ENCODE peak calls at places on chromosome 13, in six cellular contexts. One of them, this sample, is unnamed.

GRCh38 chr13:96672016-96672415 is 322.3 kb downstream of the OXGR1 start:
- DNase-seq in AML-193: no peak
- DNase-seq in substantia nigra: no peak
- DNase-seq in PC-9: no peak
- DNase-seq in HFF-Myc: no peak
- DNase-seq in T-helper 9 cell: no peak
- DNase-seq in this sample: no peak

GRCh38 chr13:75263741-75264407 is 218.1 kb downstream of the TBC1D4 start:
- DNase-seq in AML-193: no peak
- DNase-seq in substantia nigra: no peak
- DNase-seq in PC-9: no peak
- DNase-seq in HFF-Myc: peak; percentile 19
- DNase-seq in T-helper 9 cell: no peak
- DNase-seq in this sample: no peak

GRCh38 chr13:73334459-73334858 is 275.7 kb downstream of the KLF5 start:
- DNase-seq in AML-193: no peak
- DNase-seq in substantia nigra: no peak
- DNase-seq in PC-9: peak; percentile 69
- DNase-seq in HFF-Myc: no peak
- DNase-seq in T-helper 9 cell: no peak
- DNase-seq in this sample: no peak

GRCh38 chr13:85194482-85194881 is 604.7 kb downstream of the SLITRK6 start:
- DNase-seq in AML-193: no peak
- DNase-seq in substantia nigra: no peak
- DNase-seq in PC-9: no peak
- DNase-seq in HFF-Myc: no peak
- DNase-seq in T-helper 9 cell: no peak
- DNase-seq in this sample: no peak

GRCh38 chr13:59746291-59746962 is 417.3 kb downstream of the DIAPH3 start:
- DNase-seq in AML-193: no peak
- DNase-seq in substantia nigra: no peak
- DNase-seq in PC-9: no peak
- DNase-seq in HFF-Myc: no peak
- DNase-seq in T-helper 9 cell: no peak
- DNase-seq in this sample: no peak

GRCh38 chr13:50485979-50486935 is 357.2 kb downstream of the DLEU7 start:
- DNase-seq in AML-193: no peak
- DNase-seq in substantia nigra: no peak
- DNase-seq in PC-9: no peak
- DNase-seq in HFF-Myc: peak; percentile 4
- DNase-seq in T-helper 9 cell: no peak
- DNase-seq in this sample: no peak

GRCh38 chr13:99071666-99072065 is 93.8 kb upstream of the DOCK9 start:
- DNase-seq in AML-193: no peak
- DNase-seq in substantia nigra: no peak
- DNase-seq in PC-9: no peak
- DNase-seq in HFF-Myc: no peak
- DNase-seq in T-helper 9 cell: no peak
- DNase-seq in this sample: no peak

GRCh38 chr13:101649490-101650126 is 197.1 kb downstream of the ITGBL1 start:
- DNase-seq in AML-193: peak; percentile 88
- DNase-seq in substantia nigra: no peak
- DNase-seq in PC-9: peak; percentile 95
- DNase-seq in HFF-Myc: no peak
- DNase-seq in T-helper 9 cell: no peak
- DNase-seq in this sample: no peak

GRCh38 chr13:114012141-114012540 is 38.3 kb upstream of the C13orf46 start:
- DNase-seq in AML-193: no peak
- DNase-seq in substantia nigra: no peak
- DNase-seq in PC-9: no peak
- DNase-seq in HFF-Myc: no peak
- DNase-seq in T-helper 9 cell: no peak
- DNase-seq in this sample: no peak

GRCh38 chr13:58165617-58166016 is 534.1 kb downstream of the PCDH17 start:
- DNase-seq in AML-193: no peak
- DNase-seq in substantia nigra: no peak
- DNase-seq in PC-9: no peak
- DNase-seq in HFF-Myc: no peak
- DNase-seq in T-helper 9 cell: no peak
- DNase-seq in this sample: no peak

GRCh38 chr13:87827479-87827878 is 156.3 kb downstream of the SLITRK5 start:
- DNase-seq in AML-193: no peak
- DNase-seq in substantia nigra: no peak
- DNase-seq in PC-9: no peak
- DNase-seq in HFF-Myc: no peak
- DNase-seq in T-helper 9 cell: no peak
- DNase-seq in this sample: no peak

GRCh38 chr13:59679239-59679638 is 484.5 kb downstream of the DIAPH3 start:
- DNase-seq in AML-193: no peak
- DNase-seq in substantia nigra: no peak
- DNase-seq in PC-9: no peak
- DNase-seq in HFF-Myc: no peak
- DNase-seq in T-helper 9 cell: no peak
- DNase-seq in this sample: no peak

GRCh38 chr13:33323766-33324525 is 38.4 kb upstream of the STARD13 start:
- DNase-seq in AML-193: no peak
- DNase-seq in substantia nigra: no peak
- DNase-seq in PC-9: no peak
- DNase-seq in HFF-Myc: no peak
- DNase-seq in T-helper 9 cell: no peak
- DNase-seq in this sample: no peak

This sample was measured in GDM1.